ENCODE peak calls at places on chromosomes 11 and 22, in nine cellular contexts. R is PC-9; O is brain microvascular endothelial cell; W is CD4-positive, alpha-beta T cell; B is A673; Y is sigmoid colon; P is ovary; U is stomach; K is psoas muscle. Z is an unnamed sample.

GRCh38 chr22:49553518-49554295 is 274.0 kb downstream of the BRD1 start:
- DNase-seq in R (no peak), O (no peak), W (no peak), B (peak), Y (peak), P (no peak), U (no peak), K (no peak), Z (no peak)

GRCh38 chr11:120136356-120136755 is 1.6 kb downstream of the TRIM29 start:
- DNase-seq in R (no peak), O (no peak), W (no peak), B (no peak), Y (no peak), P (no peak), U (peak), K (no peak), Z (no peak)

GRCh38 chr11:111531687-111532364 is 8.7 kb upstream of the LAYN start:
- DNase-seq in R (peak), O (peak), W (no peak), B (peak), Y (no peak), P (no peak), U (no peak), K (no peak), Z (peak)

GRCh38 chr22:17922925-17923898 is 101.1 kb downstream of the MICAL3 start:
- DNase-seq in R (peak), O (peak), W (no peak), B (no peak), Y (no peak), P (peak), U (no peak), K (no peak), Z (no peak)

GRCh38 chr22:44870021-44870420 is 117.6 kb downstream of the ARHGAP8 start:
- DNase-seq in R (peak), O (no peak), W (no peak), B (peak), Y (no peak), P (no peak), U (no peak), K (no peak), Z (peak)

GRCh38 chr11:61058583-61059259 is 43.6 kb upstream of the CD5 start:
- DNase-seq in R (no peak), O (no peak), W (no peak), B (no peak), Y (peak), P (no peak), U (no peak), K (no peak), Z (no peak)

GRCh38 chr11:75371930-75372876 is 20.7 kb upstream of the ARRB1 start:
- DNase-seq in R (peak), O (no peak), W (no peak), B (no peak), Y (no peak), P (no peak), U (no peak), K (no peak), Z (no peak)

GRCh38 chr11:13318498-13319295 is 41.1 kb downstream of the BMAL1 start:
- DNase-seq in R (no peak), O (no peak), W (no peak), B (no peak), Y (no peak), P (no peak), U (no peak), K (no peak), Z (no peak)

GRCh38 chr11:72321381-72321996 is 77.5 kb upstream of the PHOX2A start:
- DNase-seq in R (no peak), O (peak), W (no peak), B (no peak), Y (no peak), P (no peak), U (no peak), K (no peak), Z (peak)

GRCh38 chr11:70824590-70825300 is 426.4 kb downstream of the CTTN start:
- DNase-seq in R (no peak), O (no peak), W (no peak), B (peak), Y (no peak), P (no peak), U (no peak), K (no peak), Z (no peak)

GRCh38 chr11:6357222-6357621 is 33.1 kb upstream of the SMPD1 start:
- DNase-seq in R (peak), O (peak), W (no peak), B (peak), Y (peak), P (peak), U (no peak), K (peak), Z (peak)

GRCh38 chr11:1928038-1928890 is 8.8 kb downstream of the TNNT3 start:
- DNase-seq in R (no peak), O (no peak), W (no peak), B (no peak), Y (no peak), P (no peak), U (no peak), K (peak), Z (no peak)

GRCh38 chr11:73308963-73309960 is 1.2 kb downstream of the ARHGEF17 start:
- DNase-seq in R (peak), O (peak), W (no peak), B (peak), Y (peak), P (peak), U (peak), K (peak), Z (peak)

GRCh38 chr22:28351585-28351984 is 328.1 kb downstream of the TTC28 start:
- DNase-seq in R (no peak), O (no peak), W (no peak), B (no peak), Y (no peak), P (no peak), U (no peak), K (no peak), Z (no peak)

GRCh38 chr11:103055174-103055890 is 36.6 kb downstream of the DCUN1D5 start:
- DNase-seq in R (no peak), O (peak), W (no peak), B (peak), Y (no peak), P (no peak), U (no peak), K (no peak), Z (peak)

GRCh38 chr11:102476812-102477211 is 24.2 kb upstream of the TMEM123 start:
- DNase-seq in R (peak), O (no peak), W (peak), B (no peak), Y (no peak), P (no peak), U (peak), K (no peak), Z (no peak)

GRCh38 chr11:44823006-44823405 is 96.2 kb downstream of the TSPAN18 start:
- DNase-seq in R (no peak), O (no peak), W (no peak), B (peak), Y (no peak), P (no peak), U (no peak), K (no peak), Z (no peak)

GRCh38 chr11:66743271-66743968 is 14.4 kb upstream of the SPTBN2 start:
- DNase-seq in R (peak), O (no peak), W (no peak), B (no peak), Y (no peak), P (no peak), U (peak), K (no peak), Z (peak)

GRCh38 chr11:20610825-20611224 is 11.4 kb downstream of the SLC6A5 start:
- DNase-seq in R (no peak), O (no peak), W (no peak), B (no peak), Y (no peak), P (no peak), U (no peak), K (no peak), Z (no peak)

GRCh38 chr11:1121343-1122331 is 36.1 kb upstream of the MUC5AC start:
- DNase-seq in R (peak), O (no peak), W (no peak), B (no peak), Y (peak), P (no peak), U (peak), K (peak), Z (no peak)

GRCh38 chr22:46092646-46093410 is 57.5 kb upstream of the PPARA start:
- DNase-seq in R (no peak), O (no peak), W (no peak), B (no peak), Y (no peak), P (peak), U (no peak), K (peak), Z (no peak)

GRCh38 chr11:1872267-1872985 is 19.3 kb downstream of the PRR33 start:
- DNase-seq in R (no peak), O (no peak), W (peak), B (no peak), Y (peak), P (peak), U (no peak), K (peak), Z (no peak)

GRCh38 chr11:76661835-76662434 is 8.6 kb downstream of the LRRC32 start:
- DNase-seq in R (no peak), O (peak), W (no peak), B (no peak), Y (peak), P (peak), U (no peak), K (no peak), Z (no peak)

GRCh38 chr11:831132-831864 is 1.5 kb upstream of the CD151 start:
- DNase-seq in R (no peak), O (no peak), W (no peak), B (no peak), Y (no peak), P (no peak), U (no peak), K (no peak), Z (no peak)

GRCh38 chr11:23990346-23990745 is 506.5 kb upstream of the LUZP2 start:
- DNase-seq in R (no peak), O (no peak), W (no peak), B (no peak), Y (no peak), P (no peak), U (no peak), K (no peak), Z (no peak)

GRCh38 chr22:40479887-40480538 is 109.6 kb downstream of the SGSM3 start:
- DNase-seq in R (no peak), O (no peak), W (no peak), B (no peak), Y (no peak), P (no peak), U (no peak), K (no peak), Z (no peak)

GRCh38 chr11:76738618-76739220 is 44.4 kb upstream of the TSKU start:
- DNase-seq in R (no peak), O (no peak), W (no peak), B (no peak), Y (no peak), P (no peak), U (peak), K (no peak), Z (no peak)

GRCh38 chr11:102220728-102221467 is 96.4 kb upstream of the BIRC3 start:
- DNase-seq in R (no peak), O (peak), W (no peak), B (no peak), Y (no peak), P (no peak), U (no peak), K (no peak), Z (peak)

GRCh38 chr11:121575250-121575962 is 122.6 kb upstream of the SORL1-AS1 start:
- DNase-seq in R (no peak), O (peak), W (no peak), B (no peak), Y (peak), P (peak), U (peak), K (peak), Z (no peak)

GRCh38 chr11:64877390-64878222 is 815 bp downstream of the EHD1 start:
- DNase-seq in R (no peak), O (no peak), W (no peak), B (no peak), Y (no peak), P (peak), U (no peak), K (no peak), Z (no peak)

GRCh38 chr22:45861259-45861658 is 115.7 kb downstream of the WNT7B start:
- DNase-seq in R (no peak), O (no peak), W (no peak), B (no peak), Y (no peak), P (no peak), U (no peak), K (no peak), Z (no peak)

GRCh38 chr11:33529461-33529860 is 171.2 kb downstream of the C11orf91 start:
- DNase-seq in R (no peak), O (no peak), W (no peak), B (no peak), Y (no peak), P (no peak), U (no peak), K (no peak), Z (no peak)

GRCh38 chr11:65425971-65426838 is 3.6 kb downstream of the NEAT1 start:
- DNase-seq in R (no peak), O (peak), W (no peak), B (peak), Y (peak), P (peak), U (peak), K (no peak), Z (no peak)

GRCh38 chr11:102794382-102794781 is 3.6 kb downstream of the MMP1 start:
- DNase-seq in R (no peak), O (peak), W (no peak), B (peak), Y (no peak), P (no peak), U (no peak), K (no peak), Z (no peak)

GRCh38 chr11:69215784-69216415 is 60.2 kb downstream of the SMIM38 start:
- DNase-seq in R (peak), O (no peak), W (no peak), B (no peak), Y (no peak), P (no peak), U (peak), K (no peak), Z (peak)

GRCh38 chr11:123100378-123101085 is 38.6 kb upstream of the HSPA8 start:
- DNase-seq in R (no peak), O (no peak), W (no peak), B (no peak), Y (peak), P (peak), U (no peak), K (peak), Z (no peak)

GRCh38 chr22:20829735-20830134 is 28.9 kb downstream of the PI4KA start:
- DNase-seq in R (no peak), O (no peak), W (no peak), B (no peak), Y (no peak), P (no peak), U (no peak), K (no peak), Z (no peak)

GRCh38 chr11:11391796-11392195 is 38.7 kb upstream of the CSNK2A3 start:
- DNase-seq in R (no peak), O (peak), W (no peak), B (peak), Y (no peak), P (no peak), U (no peak), K (no peak), Z (peak)

GRCh38 chr11:37533830-37534229 is 935.8 kb upstream of the RAG2 start:
- DNase-seq in R (no peak), O (no peak), W (no peak), B (peak), Y (no peak), P (no peak), U (no peak), K (no peak), Z (no peak)

DNA sequence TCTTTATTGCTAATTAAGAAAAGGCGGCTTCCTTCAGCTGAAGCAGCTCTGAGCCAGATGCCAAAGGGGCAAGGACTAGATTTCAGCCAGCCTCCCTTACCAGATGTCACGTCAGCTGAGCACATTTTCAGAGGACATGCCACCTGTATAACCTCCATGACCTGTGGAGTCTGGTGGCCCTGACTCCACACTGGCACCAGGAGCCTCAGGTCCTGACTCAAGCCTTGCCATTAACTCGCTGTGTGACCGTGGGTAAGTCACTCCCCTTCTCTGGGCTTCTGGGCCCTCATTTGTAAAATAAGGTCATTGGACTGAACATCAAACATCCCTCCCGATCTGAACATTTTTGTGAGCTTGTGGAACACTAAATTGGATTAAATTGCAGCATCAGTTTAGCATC is 46.0 kb downstream of the FBXO7 start:
- DNase-seq in R (no peak), O (no peak), W (no peak), B (no peak), Y (no peak), P (no peak), U (no peak), K (no peak), Z (no peak)
- H3K27ac ChIP-seq in R (no peak), O (no peak), W (no peak), B (no peak), Y (no peak), P (no peak), U (no peak), K (no peak), Z (no peak)

GRCh38 chr11:34585304-34585869 is 35.5 kb upstream of the EHF start:
- DNase-seq in R (no peak), O (no peak), W (no peak), B (no peak), Y (no peak), P (no peak), U (no peak), K (no peak), Z (no peak)

GRCh38 chr11:34586655-34587281 is 34.1 kb upstream of the EHF start:
- DNase-seq in R (no peak), O (no peak), W (no peak), B (no peak), Y (no peak), P (no peak), U (no peak), K (no peak), Z (no peak)

GRCh38 chr11:34588023-34588422 is 32.9 kb upstream of the EHF start:
- DNase-seq in R (no peak), O (no peak), W (no peak), B (no peak), Y (no peak), P (no peak), U (no peak), K (no peak), Z (no peak)

GRCh38 chr11:34587282-34587677 is 33.6 kb upstream of the EHF start:
- DNase-seq in R (no peak), O (no peak), W (no peak), B (no peak), Y (no peak), P (no peak), U (no peak), K (no peak), Z (no peak)

GRCh38 chr11:34585870-34586654 is 34.8 kb upstream of the EHF start:
- DNase-seq in R (no peak), O (peak), W (no peak), B (peak), Y (no peak), P (no peak), U (no peak), K (no peak), Z (peak)
- TF ChIP-seq CTCF in R (peak), O (peak), W (peak), B (peak), Y (peak), P (peak), U (no peak), K (peak), Z (peak)

GRCh38 chr22:48186121-48186790 is 1423.8 kb downstream of the TBC1D22A start:
- DNase-seq in R (no peak), O (no peak), W (no peak), B (no peak), Y (no peak), P (no peak), U (no peak), K (no peak), Z (no peak)
- H3K27ac ChIP-seq in R (no peak), O (no peak), W (no peak), B (no peak), Y (no peak), P (no peak), U (no peak), K (no peak), Z (no peak)

GRCh38 chr22:35431483-35432205 is 31.7 kb downstream of the MCM5 start:
- DNase-seq in R (no peak), O (no peak), W (no peak), B (no peak), Y (no peak), P (no peak), U (no peak), K (no peak), Z (no peak)
- TF ChIP-seq CTCF in R (no peak), O (peak), W (no peak), B (no peak), Y (no peak), P (no peak), U (no peak), K (no peak), Z (no peak)

Z was measured in RWPE1.